ENCODE peak calls at places on chromosomes 12 and 14, in eight cellular contexts. M, W, A, N, T, X, F and H are unnamed samples.

GRCh38 chr14:74840603-74841030 is 35.3 kb downstream of the PROX2 start:
- DNase-seq in M (no peak), W (no peak), A (no peak), N (no peak), T (no peak), X (no peak), F (no peak), H (no peak)

GRCh38 chr12:97299867-97300266 is 162.7 kb upstream of the RMST start:
- DNase-seq in M (no peak), W (no peak), A (no peak), N (no peak), T (no peak), X (no peak), F (no peak), H (no peak)

GRCh38 chr12:108650083-108650482 is 16.4 kb upstream of the SELPLG start:
- DNase-seq in M (no peak), W (no peak), A (no peak), N (no peak), T (no peak), X (no peak), F (peak), H (no peak)

GRCh38 chr14:71355324-71356201 is 448.3 kb downstream of the PCNX1 start:
- DNase-seq in M (peak), W (no peak), A (no peak), N (no peak), T (no peak), X (no peak), F (peak), H (no peak)

GRCh38 chr14:88983755-88984154 is 159.3 kb downstream of the TTC8 start:
- DNase-seq in M (no peak), W (no peak), A (peak), N (no peak), T (no peak), X (no peak), F (peak), H (no peak)

GRCh38 chr12:44874981-44875416 is 1.1 kb downstream of the NELL2 start:
- DNase-seq in M (peak), W (no peak), A (peak), N (peak), T (no peak), X (peak), F (no peak), H (no peak)

GRCh38 chr14:90517431-90517841 is 120.6 kb downstream of the CALM1 start:
- DNase-seq in M (peak), W (no peak), A (peak), N (no peak), T (no peak), X (peak), F (no peak), H (no peak)

GRCh38 chr12:122975790-122976647 is 975 bp downstream of the OGFOD2 start:
- DNase-seq in M (peak), W (no peak), A (no peak), N (no peak), T (no peak), X (peak), F (peak), H (peak)

GRCh38 chr12:117521327-117521726 is 159.9 kb upstream of the NOS1 start:
- DNase-seq in M (no peak), W (no peak), A (no peak), N (no peak), T (no peak), X (no peak), F (no peak), H (no peak)

GRCh38 chr12:7917392-7918267 is 18.4 kb downstream of the SLC2A3 start:
- DNase-seq in M (no peak), W (no peak), A (peak), N (no peak), T (no peak), X (no peak), F (no peak), H (no peak)

GRCh38 chr14:23209651-23210423 is 26.4 kb upstream of the SLC7A8 start:
- DNase-seq in M (no peak), W (no peak), A (no peak), N (no peak), T (no peak), X (no peak), F (peak), H (no peak)

GRCh38 chr12:946656-947055 is 2.8 kb downstream of the RAD52 start:
- DNase-seq in M (no peak), W (no peak), A (no peak), N (no peak), T (no peak), X (no peak), F (no peak), H (no peak)

GRCh38 chr12:22018860-22019259 is 27.2 kb upstream of the CMAS start:
- DNase-seq in M (no peak), W (no peak), A (peak), N (no peak), T (peak), X (peak), F (peak), H (no peak)